ENCODE peak calls at places on chromosome 17, in four cellular contexts. One of them, this sample, is unnamed.

GRCh38 chr17:80783461-80783860 is 208.2 kb upstream of the CHMP6 start:
- DNase-seq in RWPE1: no peak
- DNase-seq in Peyer's patch: no peak
- DNase-seq in CD4-positive, alpha-beta T cell: no peak
- DNase-seq in this sample: no peak

GRCh38 chr17:73359987-73360410 is 48.2 kb upstream of the CDC42EP4 start:
- DNase-seq in RWPE1: peak; percentile 50
- DNase-seq in Peyer's patch: peak; percentile 82
- DNase-seq in CD4-positive, alpha-beta T cell: no peak
- DNase-seq in this sample: no peak

GRCh38 chr17:73639926-73640325 is 4.3 kb downstream of the SDK2 start:
- DNase-seq in RWPE1: no peak
- DNase-seq in Peyer's patch: no peak
- DNase-seq in CD4-positive, alpha-beta T cell: no peak
- DNase-seq in this sample: no peak

GRCh38 chr17:50274945-50275221 is 617 bp downstream of the TMEM92 start:
- DNase-seq in RWPE1: no peak
- DNase-seq in Peyer's patch: no peak
- DNase-seq in CD4-positive, alpha-beta T cell: no peak
- DNase-seq in this sample: no peak

GRCh38 chr17:2170023-2170422 is 115.1 kb downstream of the HIC1 start:
- DNase-seq in RWPE1: no peak
- DNase-seq in Peyer's patch: no peak
- DNase-seq in CD4-positive, alpha-beta T cell: no peak
- DNase-seq in this sample: no peak

GRCh38 chr17:52035336-52035915 is 123.1 kb downstream of the CA10 start:
- DNase-seq in RWPE1: no peak
- DNase-seq in Peyer's patch: no peak
- DNase-seq in CD4-positive, alpha-beta T cell: no peak
- DNase-seq in this sample: no peak

GRCh38 chr17:80847506-80848230 is 144.0 kb upstream of the CHMP6 start:
- DNase-seq in RWPE1: no peak
- DNase-seq in Peyer's patch: peak; percentile 74
- DNase-seq in CD4-positive, alpha-beta T cell: peak; percentile 57
- DNase-seq in this sample: no peak

GRCh38 chr17:75277664-75278071 is 6.6 kb upstream of the MIF4GD start:
- DNase-seq in RWPE1: no peak
- DNase-seq in Peyer's patch: no peak
- DNase-seq in CD4-positive, alpha-beta T cell: no peak
- DNase-seq in this sample: no peak

GRCh38 chr17:35906559-35907265 is 23.9 kb downstream of the RDM1 start:
- DNase-seq in RWPE1: no peak
- DNase-seq in Peyer's patch: no peak
- DNase-seq in CD4-positive, alpha-beta T cell: no peak
- DNase-seq in this sample: no peak

GRCh38 chr17:50206604-50207293 is 5.3 kb upstream of the COL1A1 start:
- DNase-seq in RWPE1: no peak
- DNase-seq in Peyer's patch: peak; percentile 54
- DNase-seq in CD4-positive, alpha-beta T cell: no peak
- DNase-seq in this sample: no peak

GRCh38 chr17:53627511-53627910 is 195.2 kb upstream of the KIF2B start:
- DNase-seq in RWPE1: peak; percentile 8
- DNase-seq in Peyer's patch: no peak
- DNase-seq in CD4-positive, alpha-beta T cell: no peak
- DNase-seq in this sample: no peak

GRCh38 chr17:41415833-41416335 is 8.5 kb downstream of the KRT37 start:
- DNase-seq in RWPE1: no peak
- DNase-seq in Peyer's patch: no peak
- DNase-seq in CD4-positive, alpha-beta T cell: no peak
- DNase-seq in this sample: no peak

GRCh38 chr17:347309-347708 is 5.3 kb downstream of the RPH3AL start:
- DNase-seq in RWPE1: no peak
- DNase-seq in Peyer's patch: no peak
- DNase-seq in CD4-positive, alpha-beta T cell: no peak
- DNase-seq in this sample: no peak

GRCh38 chr17:51588063-51588462 is 327.7 kb downstream of the UTP18 start:
- DNase-seq in RWPE1: no peak
- DNase-seq in Peyer's patch: no peak
- DNase-seq in CD4-positive, alpha-beta T cell: no peak
- DNase-seq in this sample: no peak

GRCh38 chr17:36016555-36016954 is 1.2 kb downstream of the CCL23 start:
- DNase-seq in RWPE1: no peak
- DNase-seq in Peyer's patch: no peak
- DNase-seq in CD4-positive, alpha-beta T cell: no peak
- DNase-seq in this sample: no peak

DNA sequence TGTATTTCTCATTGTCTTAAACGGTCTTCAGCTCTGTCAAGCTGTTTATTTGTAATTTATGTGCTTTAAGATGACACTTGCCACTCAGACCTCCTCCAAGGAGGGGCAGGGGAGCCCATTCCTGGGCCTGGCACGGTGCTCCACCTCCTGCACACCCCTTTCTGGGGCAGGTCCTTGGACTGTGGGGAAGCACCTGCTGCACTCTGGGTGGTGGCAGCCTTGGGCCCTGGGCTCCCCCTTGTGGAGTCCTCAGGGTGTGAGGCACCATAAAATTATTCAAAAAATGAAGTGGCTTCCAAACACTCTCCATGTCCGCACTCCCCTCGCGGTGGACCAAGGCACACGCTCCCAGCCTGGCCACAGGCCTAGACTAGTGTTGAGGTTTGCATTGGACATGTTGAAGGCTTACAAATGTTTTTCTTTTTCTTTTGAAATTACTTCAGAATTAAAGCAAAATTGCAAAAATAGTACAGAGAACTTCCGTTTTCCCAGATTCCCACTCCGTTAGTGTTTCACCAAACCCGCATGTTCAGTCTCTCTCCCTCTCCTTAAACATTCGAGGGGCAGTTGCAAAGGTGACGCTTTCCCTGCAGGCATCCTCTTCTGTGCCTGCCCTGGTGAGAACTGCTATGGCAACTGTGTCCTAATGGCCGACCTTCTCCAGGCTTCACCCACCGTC is 32.4 kb downstream of the FOXK2 start:
- DNase-seq in RWPE1: peak; percentile 87
- DNase-seq in Peyer's patch: peak; percentile 76
- DNase-seq in CD4-positive, alpha-beta T cell: peak; percentile 59
- DNase-seq in this sample: no peak
- TF ChIP-seq CTCF in RWPE1: peak; percentile 87
- TF ChIP-seq CTCF in Peyer's patch: peak; percentile 67
- TF ChIP-seq CTCF in CD4-positive, alpha-beta T cell: peak; percentile 77
- TF ChIP-seq CTCF in this sample: no peak

GRCh38 chr17:78341559-78342437 is 18.1 kb downstream of the SOCS3 start:
- DNase-seq in RWPE1: peak; percentile 78
- DNase-seq in Peyer's patch: peak; percentile 88
- DNase-seq in CD4-positive, alpha-beta T cell: no peak
- DNase-seq in this sample: no peak
- TF ChIP-seq CTCF in RWPE1: no peak
- TF ChIP-seq CTCF in Peyer's patch: no peak
- TF ChIP-seq CTCF in CD4-positive, alpha-beta T cell: no peak
- TF ChIP-seq CTCF in this sample: no peak

GRCh38 chr17:66975614-66976378 is 11.3 kb downstream of the CACNG4 start:
- DNase-seq in RWPE1: peak; percentile 71
- DNase-seq in Peyer's patch: no peak
- DNase-seq in CD4-positive, alpha-beta T cell: no peak
- DNase-seq in this sample: no peak
- TF ChIP-seq CTCF in RWPE1: no peak
- TF ChIP-seq CTCF in Peyer's patch: no peak
- TF ChIP-seq CTCF in CD4-positive, alpha-beta T cell: no peak
- TF ChIP-seq CTCF in this sample: no peak

GRCh38 chr17:8156174-8156992 is 4.2 kb upstream of the PER1 start:
- DNase-seq in RWPE1: peak; percentile 100
- DNase-seq in Peyer's patch: peak; percentile 99
- DNase-seq in CD4-positive, alpha-beta T cell: peak; percentile 100
- DNase-seq in this sample: peak; percentile 99
- TF ChIP-seq CTCF in RWPE1: no peak
- TF ChIP-seq CTCF in Peyer's patch: peak; percentile 13
- TF ChIP-seq CTCF in CD4-positive, alpha-beta T cell: no peak
- TF ChIP-seq CTCF in this sample: no peak

DNA sequence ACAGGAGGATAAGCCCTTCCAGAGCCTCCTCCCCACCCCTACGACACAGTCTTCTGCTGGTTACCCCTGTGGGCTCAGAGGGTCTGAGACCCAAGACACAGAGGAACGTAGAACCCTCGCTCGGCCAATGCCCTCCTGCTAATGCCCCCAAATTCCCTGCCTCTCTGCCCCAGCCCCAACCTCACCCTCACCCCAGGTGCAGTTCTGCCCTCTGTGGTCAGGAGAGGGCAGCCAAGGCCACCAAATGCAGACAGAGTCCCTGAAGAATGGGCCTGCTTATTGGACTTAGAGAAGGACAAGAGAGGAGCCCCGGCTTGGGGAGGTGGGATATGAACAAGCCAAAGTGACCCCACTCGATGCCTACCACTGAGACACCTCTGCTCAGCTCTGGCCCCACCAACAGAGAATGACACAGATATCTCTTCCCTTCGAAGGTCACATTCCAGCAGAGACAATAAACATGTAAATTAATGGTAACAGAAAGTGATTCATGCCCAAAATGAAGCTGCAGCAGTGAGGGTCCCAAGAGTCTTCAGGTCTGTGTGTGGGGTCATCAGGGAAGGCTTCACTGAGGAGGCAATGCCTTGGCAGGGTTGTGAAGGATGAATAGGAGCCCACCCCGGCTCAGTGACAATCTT is 80.9 kb upstream of the CCL1 start:
- DNase-seq in RWPE1: peak; percentile 14
- DNase-seq in Peyer's patch: no peak
- DNase-seq in CD4-positive, alpha-beta T cell: no peak
- DNase-seq in this sample: no peak
- TF ChIP-seq CTCF in RWPE1: no peak
- TF ChIP-seq CTCF in Peyer's patch: no peak
- TF ChIP-seq CTCF in CD4-positive, alpha-beta T cell: no peak
- TF ChIP-seq CTCF in this sample: no peak

GRCh38 chr17:6495450-6496115 is 51.3 kb downstream of the PIMREG start:
- DNase-seq in RWPE1: no peak
- DNase-seq in Peyer's patch: peak; percentile 30
- DNase-seq in CD4-positive, alpha-beta T cell: no peak
- DNase-seq in this sample: no peak
- TF ChIP-seq CTCF in RWPE1: no peak
- TF ChIP-seq CTCF in Peyer's patch: no peak
- TF ChIP-seq CTCF in CD4-positive, alpha-beta T cell: no peak
- TF ChIP-seq CTCF in this sample: no peak

GRCh38 chr17:5078106-5079028 is at the start of gene ZFP3:
- DNase-seq in RWPE1: peak; percentile 71
- DNase-seq in Peyer's patch: peak; percentile 93
- DNase-seq in CD4-positive, alpha-beta T cell: peak; percentile 66
- DNase-seq in this sample: peak; percentile 52
- TF ChIP-seq CTCF in RWPE1: no peak
- TF ChIP-seq CTCF in Peyer's patch: peak; percentile 14
- TF ChIP-seq CTCF in CD4-positive, alpha-beta T cell: no peak
- TF ChIP-seq CTCF in this sample: no peak

GRCh38 chr17:76354317-76354729 is 607 bp upstream of the PRPSAP1 start:
- DNase-seq in RWPE1: no peak
- DNase-seq in Peyer's patch: no peak
- DNase-seq in CD4-positive, alpha-beta T cell: no peak
- DNase-seq in this sample: no peak

GRCh38 chr17:76354747-76355310 is 1.1 kb upstream of the PRPSAP1 start:
- DNase-seq in RWPE1: no peak
- DNase-seq in Peyer's patch: no peak
- DNase-seq in CD4-positive, alpha-beta T cell: no peak
- DNase-seq in this sample: no peak

GRCh38 chr17:76353004-76353598 is 615 bp downstream of the PRPSAP1 start:
- DNase-seq in RWPE1: peak; percentile 62
- DNase-seq in Peyer's patch: no peak
- DNase-seq in CD4-positive, alpha-beta T cell: no peak
- DNase-seq in this sample: peak; percentile 27

GRCh38 chr17:76351526-76352071 is 2.1 kb downstream of the PRPSAP1 start:
- DNase-seq in RWPE1: no peak
- DNase-seq in Peyer's patch: no peak
- DNase-seq in CD4-positive, alpha-beta T cell: no peak
- DNase-seq in this sample: no peak

GRCh38 chr17:76353599-76354316 is at the start of gene PRPSAP1:
- DNase-seq in RWPE1: peak; percentile 90
- DNase-seq in Peyer's patch: peak; percentile 93
- DNase-seq in CD4-positive, alpha-beta T cell: peak; percentile 69
- DNase-seq in this sample: peak; percentile 42
- TF ChIP-seq CTCF in RWPE1: no peak
- TF ChIP-seq CTCF in Peyer's patch: peak; percentile 57
- TF ChIP-seq CTCF in CD4-positive, alpha-beta T cell: peak; percentile 18
- TF ChIP-seq CTCF in this sample: no peak